ENCODE peak calls at places on chromosomes 6 and 20, in seven cellular contexts. Q is iPS-NIHi11, R is iris pigment epithelial cell, P is GM10248, E is transverse colon, S is cardiac muscle cell, K is HCT116. H is an unnamed sample.

GRCh38 chr20:57977588-57977987 is 250.9 kb downstream of the ANKRD60 start:
- DNase-seq in R (no peak), S (no peak), P (no peak), Q (no peak), E (no peak), K (no peak), H (no peak)

GRCh38 chr6:146281963-146282362 is 253.1 kb downstream of the GRM1 start:
- DNase-seq in K (no peak), E (no peak), P (no peak), R (no peak), Q (no peak), S (no peak), H (no peak)

GRCh38 chr20:50248104-50248631 is 57.5 kb downstream of the CEBPB start:
- DNase-seq in E (no peak), R (peak), S (peak), K (no peak), Q (no peak), P (no peak), H (no peak)

GRCh38 chr20:53304146-53304545 is 289.5 kb downstream of the ZNF217 start:
- DNase-seq in K (no peak), P (no peak), Q (no peak), S (no peak), E (no peak), R (no peak), H (no peak)

GRCh38 chr6:38273325-38273724 is 366.4 kb downstream of the BTBD9 start:
- DNase-seq in S (peak), P (no peak), R (peak), K (no peak), Q (no peak), E (no peak), H (no peak)

GRCh38 chr6:72861935-72862432 is 240.1 kb downstream of the KCNQ5 start:
- DNase-seq in S (peak), R (peak), K (no peak), P (peak), Q (no peak), E (no peak), H (no peak)

GRCh38 chr20:21713901-21714296 is 8.4 kb downstream of the PAX1 start:
- DNase-seq in R (peak), E (no peak), Q (no peak), S (no peak), K (no peak), P (no peak), H (no peak)

GRCh38 chr6:10383312-10384063 is 31.4 kb downstream of the TFAP2A start:
- DNase-seq in P (no peak), E (no peak), Q (peak), K (peak), S (no peak), R (no peak), H (no peak)

GRCh38 chr20:49583669-49584417 is 15.9 kb upstream of the PTGIS start:
- DNase-seq in R (peak), S (peak), E (peak), Q (no peak), P (no peak), K (no peak), H (peak)

GRCh38 chr6:105452376-105452775 is 49.5 kb upstream of the PREP start:
- DNase-seq in E (no peak), R (no peak), K (no peak), S (no peak), Q (no peak), P (no peak), H (no peak)

GRCh38 chr6:136289327-136289578 is 393 bp downstream of the BCLAF1 start:
- DNase-seq in E (peak), K (peak), R (peak), Q (peak), S (peak), P (peak), H (peak)

GRCh38 chr6:6105472-6106036 is 98.8 kb upstream of the NRN1 start:
- DNase-seq in S (no peak), Q (peak), P (no peak), K (peak), R (no peak), E (no peak), H (no peak)

GRCh38 chr6:169807699-169808607 is 56.5 kb downstream of the ERMARD start:
- DNase-seq in P (no peak), S (no peak), Q (no peak), K (no peak), R (no peak), E (no peak), H (no peak)

GRCh38 chr6:118283759-118284158 is 264.3 kb upstream of the PLN start:
- DNase-seq in E (peak), P (peak), Q (peak), K (peak), S (peak), R (peak), H (no peak)

GRCh38 chr6:56685102-56685733 is 42.5 kb upstream of the DST start:
- DNase-seq in E (no peak), Q (no peak), R (no peak), P (no peak), S (no peak), K (no peak), H (no peak)

GRCh38 chr6:45327956-45328522 is at the start of gene RUNX2:
- DNase-seq in P (no peak), K (no peak), R (peak), Q (peak), E (no peak), S (peak), H (no peak)

GRCh38 chr6:134464690-134465411 is 146.9 kb upstream of the SGK1 start:
- DNase-seq in P (peak), R (peak), E (no peak), Q (peak), S (peak), K (no peak), H (no peak)

GRCh38 chr6:145015739-145016558 is 719.4 kb downstream of the EPM2A start:
- DNase-seq in R (peak), P (peak), E (no peak), K (peak), Q (peak), S (peak), H (no peak)